ENCODE peak calls at places on chromosome 13, in eight cellular contexts. One of them, this sample, is unnamed.

GRCh38 chr13:107277911-107278310 is 710.0 kb upstream of the ARGLU1 start:
- DNase-seq in B cell: no peak
- DNase-seq in DMS153: no peak
- DNase-seq in HT1080: peak
- DNase-seq in effector CD4-positive, alpha-beta T cell: no peak
- DNase-seq in stimulated activated CD4-positive, alpha-beta T cell treated with anti-CD3 and anti-CD28 coated beads, Interleukin-2, amount 100 ng/mL, for 48 hours: no peak
- DNase-seq in activated effector memory CD4-positive, alpha-beta T cell treated with anti-CD3 and anti-CD28 coated beads, Interleukin-2, amount 50 U/mL, for 16 hours: no peak
- DNase-seq in ELR: peak
- DNase-seq in this sample: no peak

GRCh38 chr13:30204564-30204963 is 102.8 kb downstream of the KATNAL1 start:
- DNase-seq in DMS153: no peak
- DNase-seq in ELR: no peak
- DNase-seq in stimulated activated CD4-positive, alpha-beta T cell treated with anti-CD3 and anti-CD28 coated beads, Interleukin-2, amount 100 ng/mL, for 48 hours: peak
- DNase-seq in effector CD4-positive, alpha-beta T cell: no peak
- DNase-seq in HT1080: no peak
- DNase-seq in B cell: no peak
- DNase-seq in activated effector memory CD4-positive, alpha-beta T cell treated with anti-CD3 and anti-CD28 coated beads, Interleukin-2, amount 50 U/mL, for 16 hours: no peak
- DNase-seq in this sample: no peak

GRCh38 chr13:109213714-109214113 is 572.7 kb downstream of the IRS2 start:
- DNase-seq in activated effector memory CD4-positive, alpha-beta T cell treated with anti-CD3 and anti-CD28 coated beads, Interleukin-2, amount 50 U/mL, for 16 hours: no peak
- DNase-seq in stimulated activated CD4-positive, alpha-beta T cell treated with anti-CD3 and anti-CD28 coated beads, Interleukin-2, amount 100 ng/mL, for 48 hours: no peak
- DNase-seq in DMS153: no peak
- DNase-seq in HT1080: no peak
- DNase-seq in ELR: peak
- DNase-seq in B cell: no peak
- DNase-seq in effector CD4-positive, alpha-beta T cell: no peak
- DNase-seq in this sample: no peak

GRCh38 chr13:99050983-99051488 is 73.2 kb upstream of the DOCK9 start:
- DNase-seq in DMS153: no peak
- DNase-seq in effector CD4-positive, alpha-beta T cell: no peak
- DNase-seq in HT1080: no peak
- DNase-seq in B cell: peak
- DNase-seq in ELR: no peak
- DNase-seq in stimulated activated CD4-positive, alpha-beta T cell treated with anti-CD3 and anti-CD28 coated beads, Interleukin-2, amount 100 ng/mL, for 48 hours: no peak
- DNase-seq in activated effector memory CD4-positive, alpha-beta T cell treated with anti-CD3 and anti-CD28 coated beads, Interleukin-2, amount 50 U/mL, for 16 hours: no peak
- DNase-seq in this sample: no peak

GRCh38 chr13:51534075-51534817 is 50.0 kb upstream of the WDFY2 start:
- DNase-seq in stimulated activated CD4-positive, alpha-beta T cell treated with anti-CD3 and anti-CD28 coated beads, Interleukin-2, amount 100 ng/mL, for 48 hours: no peak
- DNase-seq in ELR: peak
- DNase-seq in DMS153: no peak
- DNase-seq in HT1080: peak
- DNase-seq in activated effector memory CD4-positive, alpha-beta T cell treated with anti-CD3 and anti-CD28 coated beads, Interleukin-2, amount 50 U/mL, for 16 hours: peak
- DNase-seq in B cell: peak
- DNase-seq in effector CD4-positive, alpha-beta T cell: no peak
- DNase-seq in this sample: no peak

GRCh38 chr13:87810391-87810801 is 139.2 kb downstream of the SLITRK5 start:
- DNase-seq in B cell: no peak
- DNase-seq in HT1080: peak
- DNase-seq in ELR: peak
- DNase-seq in stimulated activated CD4-positive, alpha-beta T cell treated with anti-CD3 and anti-CD28 coated beads, Interleukin-2, amount 100 ng/mL, for 48 hours: no peak
- DNase-seq in effector CD4-positive, alpha-beta T cell: no peak
- DNase-seq in DMS153: no peak
- DNase-seq in activated effector memory CD4-positive, alpha-beta T cell treated with anti-CD3 and anti-CD28 coated beads, Interleukin-2, amount 50 U/mL, for 16 hours: no peak
- DNase-seq in this sample: no peak

GRCh38 chr13:104460553-104460952 is 1394.3 kb upstream of the SLC10A2 start:
- DNase-seq in HT1080: peak
- DNase-seq in effector CD4-positive, alpha-beta T cell: no peak
- DNase-seq in DMS153: no peak
- DNase-seq in stimulated activated CD4-positive, alpha-beta T cell treated with anti-CD3 and anti-CD28 coated beads, Interleukin-2, amount 100 ng/mL, for 48 hours: no peak
- DNase-seq in ELR: peak
- DNase-seq in B cell: no peak
- DNase-seq in activated effector memory CD4-positive, alpha-beta T cell treated with anti-CD3 and anti-CD28 coated beads, Interleukin-2, amount 50 U/mL, for 16 hours: no peak
- DNase-seq in this sample: no peak

GRCh38 chr13:105147481-105147880 is 1388.0 kb downstream of the EFNB2 start:
- DNase-seq in ELR: no peak
- DNase-seq in activated effector memory CD4-positive, alpha-beta T cell treated with anti-CD3 and anti-CD28 coated beads, Interleukin-2, amount 50 U/mL, for 16 hours: no peak
- DNase-seq in effector CD4-positive, alpha-beta T cell: no peak
- DNase-seq in DMS153: no peak
- DNase-seq in stimulated activated CD4-positive, alpha-beta T cell treated with anti-CD3 and anti-CD28 coated beads, Interleukin-2, amount 100 ng/mL, for 48 hours: no peak
- DNase-seq in HT1080: no peak
- DNase-seq in B cell: no peak
- DNase-seq in this sample: no peak

GRCh38 chr13:24270639-24271131 is 38.7 kb upstream of the C1QTNF9 start:
- DNase-seq in HT1080: peak
- DNase-seq in ELR: peak
- DNase-seq in B cell: peak
- DNase-seq in effector CD4-positive, alpha-beta T cell: peak
- DNase-seq in activated effector memory CD4-positive, alpha-beta T cell treated with anti-CD3 and anti-CD28 coated beads, Interleukin-2, amount 50 U/mL, for 16 hours: peak
- DNase-seq in stimulated activated CD4-positive, alpha-beta T cell treated with anti-CD3 and anti-CD28 coated beads, Interleukin-2, amount 100 ng/mL, for 48 hours: peak
- DNase-seq in DMS153: no peak
- DNase-seq in this sample: no peak

GRCh38 chr13:26010487-26011207 is 41.2 kb downstream of the SHISA2 start:
- DNase-seq in activated effector memory CD4-positive, alpha-beta T cell treated with anti-CD3 and anti-CD28 coated beads, Interleukin-2, amount 50 U/mL, for 16 hours: no peak
- DNase-seq in B cell: no peak
- DNase-seq in HT1080: no peak
- DNase-seq in stimulated activated CD4-positive, alpha-beta T cell treated with anti-CD3 and anti-CD28 coated beads, Interleukin-2, amount 100 ng/mL, for 48 hours: no peak
- DNase-seq in effector CD4-positive, alpha-beta T cell: no peak
- DNase-seq in ELR: no peak
- DNase-seq in DMS153: no peak
- DNase-seq in this sample: no peak

GRCh38 chr13:111895896-111896821 is 170.8 kb upstream of the SOX1 start:
- DNase-seq in HT1080: no peak
- DNase-seq in stimulated activated CD4-positive, alpha-beta T cell treated with anti-CD3 and anti-CD28 coated beads, Interleukin-2, amount 100 ng/mL, for 48 hours: no peak
- DNase-seq in DMS153: no peak
- DNase-seq in B cell: no peak
- DNase-seq in ELR: no peak
- DNase-seq in activated effector memory CD4-positive, alpha-beta T cell treated with anti-CD3 and anti-CD28 coated beads, Interleukin-2, amount 50 U/mL, for 16 hours: no peak
- DNase-seq in effector CD4-positive, alpha-beta T cell: no peak
- DNase-seq in this sample: no peak

GRCh38 chr13:39765801-39766463 is 110.5 kb downstream of the COG6 start:
- DNase-seq in B cell: no peak
- DNase-seq in activated effector memory CD4-positive, alpha-beta T cell treated with anti-CD3 and anti-CD28 coated beads, Interleukin-2, amount 50 U/mL, for 16 hours: peak
- DNase-seq in stimulated activated CD4-positive, alpha-beta T cell treated with anti-CD3 and anti-CD28 coated beads, Interleukin-2, amount 100 ng/mL, for 48 hours: no peak
- DNase-seq in HT1080: peak
- DNase-seq in ELR: peak
- DNase-seq in effector CD4-positive, alpha-beta T cell: no peak
- DNase-seq in DMS153: peak
- DNase-seq in this sample: no peak

GRCh38 chr13:36377822-36378480 is 31.8 kb upstream of the SPART start:
- DNase-seq in activated effector memory CD4-positive, alpha-beta T cell treated with anti-CD3 and anti-CD28 coated beads, Interleukin-2, amount 50 U/mL, for 16 hours: no peak
- DNase-seq in HT1080: no peak
- DNase-seq in stimulated activated CD4-positive, alpha-beta T cell treated with anti-CD3 and anti-CD28 coated beads, Interleukin-2, amount 100 ng/mL, for 48 hours: no peak
- DNase-seq in B cell: no peak
- DNase-seq in ELR: no peak
- DNase-seq in effector CD4-positive, alpha-beta T cell: no peak
- DNase-seq in DMS153: no peak
- DNase-seq in this sample: no peak

GRCh38 chr13:73369095-73369494 is 310.3 kb downstream of the KLF5 start:
- DNase-seq in stimulated activated CD4-positive, alpha-beta T cell treated with anti-CD3 and anti-CD28 coated beads, Interleukin-2, amount 100 ng/mL, for 48 hours: no peak
- DNase-seq in DMS153: no peak
- DNase-seq in HT1080: no peak
- DNase-seq in B cell: no peak
- DNase-seq in effector CD4-positive, alpha-beta T cell: no peak
- DNase-seq in ELR: no peak
- DNase-seq in activated effector memory CD4-positive, alpha-beta T cell treated with anti-CD3 and anti-CD28 coated beads, Interleukin-2, amount 50 U/mL, for 16 hours: no peak
- DNase-seq in this sample: no peak

GRCh38 chr13:29411493-29411892 is 184.0 kb downstream of the SLC7A1 start:
- DNase-seq in stimulated activated CD4-positive, alpha-beta T cell treated with anti-CD3 and anti-CD28 coated beads, Interleukin-2, amount 100 ng/mL, for 48 hours: no peak
- DNase-seq in B cell: no peak
- DNase-seq in HT1080: peak
- DNase-seq in ELR: peak
- DNase-seq in DMS153: no peak
- DNase-seq in effector CD4-positive, alpha-beta T cell: no peak
- DNase-seq in activated effector memory CD4-positive, alpha-beta T cell treated with anti-CD3 and anti-CD28 coated beads, Interleukin-2, amount 50 U/mL, for 16 hours: no peak
- DNase-seq in this sample: no peak

GRCh38 chr13:98981596-98982195 is 3.8 kb upstream of the DOCK9 start:
- DNase-seq in effector CD4-positive, alpha-beta T cell: no peak
- DNase-seq in HT1080: peak
- DNase-seq in activated effector memory CD4-positive, alpha-beta T cell treated with anti-CD3 and anti-CD28 coated beads, Interleukin-2, amount 50 U/mL, for 16 hours: no peak
- DNase-seq in ELR: peak
- DNase-seq in DMS153: no peak
- DNase-seq in B cell: no peak
- DNase-seq in stimulated activated CD4-positive, alpha-beta T cell treated with anti-CD3 and anti-CD28 coated beads, Interleukin-2, amount 100 ng/mL, for 48 hours: no peak
- DNase-seq in this sample: no peak

GRCh38 chr13:71477735-71478134 is 389.3 kb downstream of the DACH1 start:
- DNase-seq in HT1080: peak
- DNase-seq in activated effector memory CD4-positive, alpha-beta T cell treated with anti-CD3 and anti-CD28 coated beads, Interleukin-2, amount 50 U/mL, for 16 hours: no peak
- DNase-seq in effector CD4-positive, alpha-beta T cell: no peak
- DNase-seq in stimulated activated CD4-positive, alpha-beta T cell treated with anti-CD3 and anti-CD28 coated beads, Interleukin-2, amount 100 ng/mL, for 48 hours: no peak
- DNase-seq in ELR: peak
- DNase-seq in DMS153: no peak
- DNase-seq in B cell: no peak
- DNase-seq in this sample: no peak

GRCh38 chr13:41060723-41061074 is 610 bp upstream of the WBP4 start:
- DNase-seq in activated effector memory CD4-positive, alpha-beta T cell treated with anti-CD3 and anti-CD28 coated beads, Interleukin-2, amount 50 U/mL, for 16 hours: peak
- DNase-seq in ELR: peak
- DNase-seq in effector CD4-positive, alpha-beta T cell: peak
- DNase-seq in stimulated activated CD4-positive, alpha-beta T cell treated with anti-CD3 and anti-CD28 coated beads, Interleukin-2, amount 100 ng/mL, for 48 hours: peak
- DNase-seq in DMS153: peak
- DNase-seq in B cell: peak
- DNase-seq in HT1080: no peak
- DNase-seq in this sample: peak

GRCh38 chr13:30234763-30235162 is 72.6 kb downstream of the KATNAL1 start:
- DNase-seq in DMS153: no peak
- DNase-seq in B cell: no peak
- DNase-seq in ELR: peak
- DNase-seq in stimulated activated CD4-positive, alpha-beta T cell treated with anti-CD3 and anti-CD28 coated beads, Interleukin-2, amount 100 ng/mL, for 48 hours: no peak
- DNase-seq in HT1080: peak
- DNase-seq in effector CD4-positive, alpha-beta T cell: no peak
- DNase-seq in activated effector memory CD4-positive, alpha-beta T cell treated with anti-CD3 and anti-CD28 coated beads, Interleukin-2, amount 50 U/mL, for 16 hours: no peak
- DNase-seq in this sample: no peak

GRCh38 chr13:107258599-107259187 is 690.8 kb upstream of the ARGLU1 start:
- DNase-seq in B cell: no peak
- DNase-seq in stimulated activated CD4-positive, alpha-beta T cell treated with anti-CD3 and anti-CD28 coated beads, Interleukin-2, amount 100 ng/mL, for 48 hours: no peak
- DNase-seq in DMS153: peak
- DNase-seq in activated effector memory CD4-positive, alpha-beta T cell treated with anti-CD3 and anti-CD28 coated beads, Interleukin-2, amount 50 U/mL, for 16 hours: no peak
- DNase-seq in HT1080: peak
- DNase-seq in ELR: peak
- DNase-seq in effector CD4-positive, alpha-beta T cell: no peak
- DNase-seq in this sample: no peak

GRCh38 chr13:24511019-24511823 is 1.4 kb downstream of the PARP4 start:
- DNase-seq in B cell: peak
- DNase-seq in HT1080: peak
- DNase-seq in stimulated activated CD4-positive, alpha-beta T cell treated with anti-CD3 and anti-CD28 coated beads, Interleukin-2, amount 100 ng/mL, for 48 hours: peak
- DNase-seq in ELR: peak
- DNase-seq in DMS153: peak
- DNase-seq in effector CD4-positive, alpha-beta T cell: peak
- DNase-seq in activated effector memory CD4-positive, alpha-beta T cell treated with anti-CD3 and anti-CD28 coated beads, Interleukin-2, amount 50 U/mL, for 16 hours: peak
- DNase-seq in this sample: no peak

GRCh38 chr13:75704194-75704941 is 68.2 kb downstream of the LMO7 start:
- DNase-seq in activated effector memory CD4-positive, alpha-beta T cell treated with anti-CD3 and anti-CD28 coated beads, Interleukin-2, amount 50 U/mL, for 16 hours: no peak
- DNase-seq in HT1080: no peak
- DNase-seq in stimulated activated CD4-positive, alpha-beta T cell treated with anti-CD3 and anti-CD28 coated beads, Interleukin-2, amount 100 ng/mL, for 48 hours: no peak
- DNase-seq in ELR: peak
- DNase-seq in DMS153: no peak
- DNase-seq in B cell: no peak
- DNase-seq in effector CD4-positive, alpha-beta T cell: no peak
- DNase-seq in this sample: no peak

GRCh38 chr13:46386996-46387851 is at the start of gene RUBCNL:
- DNase-seq in ELR: peak
- DNase-seq in stimulated activated CD4-positive, alpha-beta T cell treated with anti-CD3 and anti-CD28 coated beads, Interleukin-2, amount 100 ng/mL, for 48 hours: peak
- DNase-seq in HT1080: peak
- DNase-seq in DMS153: no peak
- DNase-seq in activated effector memory CD4-positive, alpha-beta T cell treated with anti-CD3 and anti-CD28 coated beads, Interleukin-2, amount 50 U/mL, for 16 hours: peak
- DNase-seq in effector CD4-positive, alpha-beta T cell: no peak
- DNase-seq in B cell: peak
- DNase-seq in this sample: no peak

GRCh38 chr13:109243311-109243951 is 543.0 kb downstream of the IRS2 start:
- DNase-seq in ELR: peak
- DNase-seq in HT1080: peak
- DNase-seq in activated effector memory CD4-positive, alpha-beta T cell treated with anti-CD3 and anti-CD28 coated beads, Interleukin-2, amount 50 U/mL, for 16 hours: no peak
- DNase-seq in DMS153: no peak
- DNase-seq in effector CD4-positive, alpha-beta T cell: no peak
- DNase-seq in B cell: no peak
- DNase-seq in stimulated activated CD4-positive, alpha-beta T cell treated with anti-CD3 and anti-CD28 coated beads, Interleukin-2, amount 100 ng/mL, for 48 hours: no peak
- DNase-seq in this sample: no peak

GRCh38 chr13:103272770-103273169 is 206.6 kb upstream of the SLC10A2 start:
- DNase-seq in stimulated activated CD4-positive, alpha-beta T cell treated with anti-CD3 and anti-CD28 coated beads, Interleukin-2, amount 100 ng/mL, for 48 hours: no peak
- DNase-seq in effector CD4-positive, alpha-beta T cell: no peak
- DNase-seq in ELR: no peak
- DNase-seq in activated effector memory CD4-positive, alpha-beta T cell treated with anti-CD3 and anti-CD28 coated beads, Interleukin-2, amount 50 U/mL, for 16 hours: no peak
- DNase-seq in HT1080: peak
- DNase-seq in DMS153: no peak
- DNase-seq in B cell: no peak
- DNase-seq in this sample: no peak

GRCh38 chr13:98313938-98314292 is 136.8 kb upstream of the RNF113B start:
- DNase-seq in stimulated activated CD4-positive, alpha-beta T cell treated with anti-CD3 and anti-CD28 coated beads, Interleukin-2, amount 100 ng/mL, for 48 hours: no peak
- DNase-seq in HT1080: no peak
- DNase-seq in effector CD4-positive, alpha-beta T cell: no peak
- DNase-seq in ELR: no peak
- DNase-seq in activated effector memory CD4-positive, alpha-beta T cell treated with anti-CD3 and anti-CD28 coated beads, Interleukin-2, amount 50 U/mL, for 16 hours: no peak
- DNase-seq in B cell: no peak
- DNase-seq in DMS153: no peak
- DNase-seq in this sample: no peak

GRCh38 chr13:109494955-109495354 is 291.4 kb downstream of the IRS2 start:
- DNase-seq in activated effector memory CD4-positive, alpha-beta T cell treated with anti-CD3 and anti-CD28 coated beads, Interleukin-2, amount 50 U/mL, for 16 hours: no peak
- DNase-seq in B cell: no peak
- DNase-seq in stimulated activated CD4-positive, alpha-beta T cell treated with anti-CD3 and anti-CD28 coated beads, Interleukin-2, amount 100 ng/mL, for 48 hours: no peak
- DNase-seq in ELR: peak
- DNase-seq in DMS153: peak
- DNase-seq in effector CD4-positive, alpha-beta T cell: no peak
- DNase-seq in HT1080: peak
- DNase-seq in this sample: no peak

GRCh38 chr13:109148243-109148642 is 518.8 kb downstream of the MYO16 start:
- DNase-seq in DMS153: no peak
- DNase-seq in ELR: peak
- DNase-seq in effector CD4-positive, alpha-beta T cell: no peak
- DNase-seq in HT1080: no peak
- DNase-seq in B cell: no peak
- DNase-seq in stimulated activated CD4-positive, alpha-beta T cell treated with anti-CD3 and anti-CD28 coated beads, Interleukin-2, amount 100 ng/mL, for 48 hours: no peak
- DNase-seq in activated effector memory CD4-positive, alpha-beta T cell treated with anti-CD3 and anti-CD28 coated beads, Interleukin-2, amount 50 U/mL, for 16 hours: no peak
- DNase-seq in this sample: no peak

GRCh38 chr13:38159710-38160109 is 189.9 kb upstream of the UFM1 start:
- DNase-seq in effector CD4-positive, alpha-beta T cell: no peak
- DNase-seq in HT1080: no peak
- DNase-seq in activated effector memory CD4-positive, alpha-beta T cell treated with anti-CD3 and anti-CD28 coated beads, Interleukin-2, amount 50 U/mL, for 16 hours: no peak
- DNase-seq in stimulated activated CD4-positive, alpha-beta T cell treated with anti-CD3 and anti-CD28 coated beads, Interleukin-2, amount 100 ng/mL, for 48 hours: no peak
- DNase-seq in B cell: no peak
- DNase-seq in DMS153: no peak
- DNase-seq in ELR: no peak
- DNase-seq in this sample: no peak

This sample was measured in NCI-H2227 treated with DMSO at 0.1 percent for 48 hours.